ENCODE peak calls at places on chromosomes 7 and 10, in six cellular contexts. W, X, S, H, B and L are unnamed samples.

GRCh38 chr10:49104323-49104722 is 11.0 kb downstream of the VSTM4 start:
- DNase-seq in W (no peak), X (no peak), S (no peak), H (no peak), B (no peak), L (no peak)

GRCh38 chr10:62259998-62260397 is 8.6 kb downstream of the RTKN2 start:
- DNase-seq in W (no peak), X (no peak), S (no peak), H (no peak), B (no peak), L (no peak)

GRCh38 chr7:127780489-127780888 is 128.5 kb downstream of the SND1 start:
- DNase-seq in W (no peak), X (no peak), S (no peak), H (no peak), B (no peak), L (no peak)

GRCh38 chr10:32155075-32155516 is 98.9 kb upstream of the KIF5B start:
- DNase-seq in W (no peak), X (peak), S (no peak), H (peak), B (peak), L (no peak)

GRCh38 chr7:116607299-116607698 is 64.7 kb upstream of the MET start:
- DNase-seq in W (no peak), X (no peak), S (no peak), H (no peak), B (no peak), L (no peak)

GRCh38 chr7:125201002-125201401 is 271.4 kb upstream of the POT1 start:
- DNase-seq in W (no peak), X (no peak), S (no peak), H (no peak), B (no peak), L (no peak)

GRCh38 chr7:167976-168791 is 24.2 kb upstream of the FAM20C start:
- DNase-seq in W (no peak), X (no peak), S (no peak), H (no peak), B (no peak), L (no peak)

GRCh38 chr10:104784452-104784851 is 143.4 kb downstream of the SORCS3 start:
- DNase-seq in W (no peak), X (no peak), S (no peak), H (no peak), B (no peak), L (no peak)

GRCh38 chr7:157831901-157832810 is 495.4 kb downstream of the DNAJB6 start:
- DNase-seq in W (no peak), X (no peak), S (peak), H (no peak), B (no peak), L (no peak)

GRCh38 chr10:119247550-119247894 is 40.2 kb downstream of the GRK5 start:
- DNase-seq in W (no peak), X (no peak), S (no peak), H (no peak), B (no peak), L (no peak)

GRCh38 chr10:71496927-71497801 is 100.4 kb downstream of the CDH23 start:
- DNase-seq in W (no peak), X (no peak), S (no peak), H (no peak), B (no peak), L (no peak)

GRCh38 chr7:133633055-133633454 is 380.2 kb downstream of the EXOC4 start:
- DNase-seq in W (no peak), X (peak), S (no peak), H (peak), B (peak), L (no peak)

GRCh38 chr10:75935650-75936400 is 504.4 kb downstream of the LRMDA start:
- DNase-seq in W (no peak), X (no peak), S (no peak), H (no peak), B (no peak), L (no peak)

GRCh38 chr10:76111986-76112825 is 680.8 kb downstream of the LRMDA start:
- DNase-seq in W (no peak), X (no peak), S (no peak), H (no peak), B (no peak), L (no peak)

GRCh38 chr7:6340241-6340640 is 67.8 kb upstream of the CYTH3 start:
- DNase-seq in W (no peak), X (no peak), S (no peak), H (no peak), B (no peak), L (no peak)

GRCh38 chr10:111522551-111522950 is 445.7 kb downstream of the ADRA2A start:
- DNase-seq in W (no peak), X (no peak), S (peak), H (no peak), B (no peak), L (no peak)